ENCODE peak calls at places on chromosomes 2 and 18, in nine cellular contexts. F is BJ, G is fibroblast of gingiva, X is T-cell, Y is cardiac fibroblast, J is GM06990, W is HCT116, V is upper lobe of right lung, R is germinal center. N is an unnamed sample.

GRCh38 chr2:157508676-157509075 is 64.8 kb upstream of the CYTIP start:
- DNase-seq in V (no peak), J (no peak), R (no peak), G (no peak), W (no peak), F (no peak), X (no peak), Y (no peak), N (no peak)

GRCh38 chr18:39945076-39945475 is 2010.0 kb upstream of the PIK3C3 start:
- DNase-seq in R (no peak), W (no peak), F (no peak), V (no peak), X (no peak), G (no peak), J (no peak), Y (no peak), N (no peak)

GRCh38 chr18:10456718-10457499 is 2.5 kb downstream of the APCDD1 start:
- DNase-seq in G (no peak), F (no peak), W (no peak), R (no peak), Y (no peak), J (no peak), V (no peak), X (no peak), N (no peak)

GRCh38 chr18:48023334-48024008 is 93.0 kb upstream of the SMAD2 start:
- DNase-seq in W (peak; percentile 52), V (peak; percentile 44), F (no peak), X (no peak), G (peak; percentile 34), J (no peak), R (no peak), Y (peak; percentile 85), N (peak; percentile 79)

GRCh38 chr2:7023542-7023941 is 106.3 kb downstream of the RNF144A start:
- DNase-seq in J (no peak), Y (peak; percentile 51), X (no peak), W (no peak), R (no peak), G (peak; percentile 27), F (no peak), V (no peak), N (peak; percentile 83)

GRCh38 chr2:82792316-82792715 is 1666.8 kb downstream of the SUCLG1 start:
- DNase-seq in X (no peak), R (no peak), F (no peak), W (no peak), G (no peak), Y (no peak), J (no peak), V (no peak), N (no peak)

GRCh38 chr2:179260224-179260623 is 4.4 kb downstream of the SESTD1 start:
- DNase-seq in W (no peak), V (no peak), G (no peak), J (no peak), X (no peak), R (no peak), Y (no peak), F (no peak), N (no peak)

GRCh38 chr2:206915136-206915535 is 24.2 kb upstream of the CPO start:
- DNase-seq in W (peak; percentile 68), G (peak; percentile 75), J (peak; percentile 13), V (no peak), X (no peak), Y (peak; percentile 96), R (no peak), F (peak; percentile 27), N (no peak)

GRCh38 chr18:55869547-55869946 is 281.6 kb upstream of the TCF4 start:
- DNase-seq in X (no peak), G (no peak), R (no peak), W (no peak), V (no peak), Y (peak; percentile 23), J (no peak), F (no peak), N (no peak)

GRCh38 chr2:105545731-105546622 is 147.1 kb upstream of the FHL2 start:
- DNase-seq in V (no peak), Y (peak; percentile 78), J (no peak), G (peak; percentile 42), F (no peak), X (peak; percentile 29), R (peak; percentile 60), W (peak; percentile 46), N (no peak)

GRCh38 chr18:77078671-77079070 is 53.9 kb downstream of the MBP start:
- DNase-seq in W (no peak), R (no peak), G (no peak), X (no peak), Y (no peak), F (no peak), V (no peak), J (no peak), N (no peak)

GRCh38 chr18:53757346-53757745 is 467.1 kb downstream of the MBD2 start:
- DNase-seq in Y (no peak), J (no peak), R (no peak), X (no peak), F (no peak), W (no peak), G (peak; percentile 30), V (no peak), N (no peak)

GRCh38 chr2:10284108-10284870 is 18.4 kb upstream of the HPCAL1 start:
- DNase-seq in R (no peak), F (no peak), J (no peak), W (no peak), Y (no peak), G (no peak), V (peak; percentile 57), X (no peak), N (peak; percentile 66)

GRCh38 chr2:88096708-88097107 is 29.1 kb downstream of the SMYD1 start:
- DNase-seq in R (no peak), V (no peak), F (no peak), Y (no peak), G (no peak), J (no peak), X (no peak), W (no peak), N (no peak)

GRCh38 chr2:11710632-11711381 is 35.6 kb upstream of the LPIN1 start:
- DNase-seq in G (peak; percentile 77), Y (no peak), R (no peak), W (no peak), V (no peak), F (no peak), J (no peak), X (no peak), N (no peak)

GRCh38 chr2:121231385-121232000 is 53.5 kb downstream of the TFCP2L1 start:
- DNase-seq in Y (no peak), X (no peak), G (no peak), J (no peak), W (no peak), V (no peak), F (no peak), R (no peak), N (peak; percentile 77)

GRCh38 chr18:31223371-31223770 is 60.7 kb upstream of the DSC1 start:
- DNase-seq in J (no peak), Y (no peak), W (no peak), V (no peak), F (no peak), G (no peak), X (no peak), R (no peak), N (no peak)

GRCh38 chr2:898319-898718 is 52.3 kb upstream of the SNTG2 start:
- DNase-seq in J (no peak), W (peak; percentile 18), Y (no peak), G (no peak), X (no peak), F (no peak), R (no peak), V (no peak), N (no peak)

GRCh38 chr2:68103026-68103425 is 40.2 kb upstream of the C1D start:
- DNase-seq in R (no peak), J (no peak), F (no peak), W (no peak), X (no peak), V (no peak), G (peak; percentile 7), Y (peak; percentile 10), N (no peak)

GRCh38 chr18:37873416-37873815 is 307.8 kb upstream of the CELF4 start:
- DNase-seq in Y (no peak), F (no peak), J (no peak), V (no peak), G (no peak), W (no peak), X (no peak), R (no peak), N (no peak)

GRCh38 chr2:85524567-85524923 is 14.4 kb upstream of the MAT2A start:
- DNase-seq in G (no peak), X (no peak), R (no peak), Y (no peak), J (no peak), V (no peak), W (no peak), F (no peak), N (no peak)

GRCh38 chr2:157032019-157032418 is 225.5 kb upstream of the GALNT5 start:
- DNase-seq in G (peak; percentile 85), R (no peak), V (no peak), J (no peak), X (no peak), Y (peak; percentile 98), F (peak; percentile 81), W (peak; percentile 97), N (no peak)

GRCh38 chr2:170365003-170365402 is 187.1 kb downstream of the MYO3B start:
- DNase-seq in J (no peak), F (no peak), X (no peak), W (no peak), Y (no peak), V (no peak), G (no peak), R (no peak), N (no peak)

GRCh38 chr2:27860111-27860510 is 30.1 kb downstream of the RBKS start:
- DNase-seq in G (peak; percentile 76), F (peak; percentile 53), X (no peak), V (no peak), J (no peak), W (no peak), Y (peak; percentile 90), R (no peak), N (no peak)

GRCh38 chr2:226791056-226791486 is 8.5 kb downstream of the IRS1 start:
- DNase-seq in X (no peak), V (peak; percentile 76), W (no peak), G (peak; percentile 57), J (no peak), Y (peak; percentile 66), R (peak; percentile 74), F (no peak), N (no peak)

GRCh38 chr18:57728941-57729511 is 74.1 kb downstream of the ATP8B1 start:
- DNase-seq in J (no peak), X (no peak), W (no peak), G (no peak), R (no peak), Y (peak; percentile 35), V (no peak), F (no peak), N (no peak)

GRCh38 chr18:79246309-79247108 is 149.2 kb upstream of the NFATC1 start:
- DNase-seq in W (peak; percentile 83), Y (peak; percentile 82), G (peak; percentile 49), J (peak; percentile 82), R (peak; percentile 72), F (peak; percentile 8), X (peak; percentile 47), V (peak; percentile 81), N (peak; percentile 84)

GRCh38 chr2:171841996-171842395 is 52.0 kb downstream of the SLC25A12 start:
- DNase-seq in G (no peak), V (no peak), X (no peak), Y (no peak), W (no peak), R (no peak), F (no peak), J (no peak), N (no peak)

GRCh38 chr2:45237850-45238542 is 228.7 kb upstream of the SIX2 start:
- DNase-seq in Y (peak; percentile 99), J (no peak), X (no peak), R (no peak), W (peak; percentile 16), G (peak; percentile 97), V (no peak), F (peak; percentile 77), N (peak; percentile 82)

GRCh38 chr18:76994086-76994654 is 138.4 kb downstream of the MBP start:
- DNase-seq in W (no peak), Y (no peak), X (no peak), G (no peak), R (no peak), J (no peak), V (no peak), F (no peak), N (no peak)

GRCh38 chr2:102592601-102593000 is 26.8 kb upstream of the SLC9A2 start:
- DNase-seq in V (no peak), W (no peak), G (no peak), Y (peak; percentile 44), F (no peak), J (no peak), X (no peak), R (no peak), N (no peak)